ENCODE peak calls at places on chromosomes 1 and 21, in four cellular contexts. F is B cell, C is psoas muscle, G is AG04450. H is an unnamed sample.

GRCh38 chr1:91601554-91602322 is 101.1 kb downstream of the CDC7 start:
- DNase-seq in F (no peak), C (no peak), G (no peak), H (no peak)

GRCh38 chr1:196723325-196724185 is 51.1 kb upstream of the CFHR3 start:
- DNase-seq in F (no peak), C (no peak), G (no peak), H (peak; percentile 83)

GRCh38 chr1:77866296-77866695 is 22.1 kb upstream of the NEXN start:
- DNase-seq in F (no peak), C (no peak), G (no peak), H (no peak)

GRCh38 chr1:21397813-21398188 is 42.1 kb upstream of the NBPF3 start:
- DNase-seq in F (peak; percentile 24), C (no peak), G (no peak), H (no peak)

GRCh38 chr1:218804014-218804785 is 369.5 kb upstream of the LYPLAL1 start:
- DNase-seq in F (no peak), C (no peak), G (no peak), H (no peak)

GRCh38 chr1:241888232-241888631 is 40.2 kb downstream of the EXO1 start:
- DNase-seq in F (no peak), C (no peak), G (peak; percentile 21), H (no peak)

GRCh38 chr1:115465802-115466363 is 127.8 kb upstream of the NGF start:
- DNase-seq in F (no peak), C (no peak), G (no peak), H (no peak)

GRCh38 chr1:172753964-172754363 is 95.1 kb downstream of the FASLG start:
- DNase-seq in F (no peak), C (no peak), G (no peak), H (no peak)

GRCh38 chr1:234617135-234617985 is 7.4 kb upstream of the IRF2BP2 start:
- DNase-seq in F (no peak), C (no peak), G (no peak), H (no peak)

GRCh38 chr1:228283476-228284147 is 75.8 kb downstream of the OBSCN start:
- DNase-seq in F (no peak), C (peak; percentile 19), G (no peak), H (no peak)

GRCh38 chr1:170732262-170732595 is 68.3 kb downstream of the PRRX1 start:
- DNase-seq in F (no peak), C (no peak), G (no peak), H (no peak)

GRCh38 chr1:160830321-160831153 is 32.1 kb downstream of the CD244 start:
- DNase-seq in F (peak; percentile 79), C (no peak), G (no peak), H (peak; percentile 94)

GRCh38 chr1:221762121-221762520 is 20.2 kb upstream of the DUSP10 start:
- DNase-seq in F (no peak), C (no peak), G (no peak), H (no peak)

GRCh38 chr1:214360525-214361164 is 79.7 kb downstream of the SMYD2 start:
- DNase-seq in F (no peak), C (no peak), G (no peak), H (no peak)

GRCh38 chr1:207361910-207362309 is 40.4 kb downstream of the CD55 start:
- DNase-seq in F (no peak), C (no peak), G (no peak), H (no peak)

GRCh38 chr1:182600036-182600713 is 4.0 kb downstream of the RGS16 start:
- DNase-seq in F (no peak), C (no peak), G (no peak), H (no peak)

GRCh38 chr1:3174487-3175247 is 105.7 kb downstream of the PRDM16 start:
- DNase-seq in F (no peak), C (peak; percentile 35), G (no peak), H (peak; percentile 37)

GRCh38 chr1:6470132-6471085 is 4.4 kb upstream of the TNFRSF25 start:
- DNase-seq in F (no peak), C (no peak), G (no peak), H (no peak)

GRCh38 chr1:14108356-14109275 is 408.6 kb downstream of the PRDM2 start:
- DNase-seq in F (no peak), C (no peak), G (no peak), H (no peak)

GRCh38 chr1:228889289-228889688 is 154.0 kb downstream of the RHOU start:
- DNase-seq in F (no peak), C (no peak), G (no peak), H (no peak)

GRCh38 chr1:116721608-116722007 is 32.6 kb upstream of the CD2 start:
- DNase-seq in F (no peak), C (no peak), G (no peak), H (no peak)

GRCh38 chr1:180773210-180773865 is 139.4 kb upstream of the KIAA1614 start:
- DNase-seq in F (no peak), C (no peak), G (no peak), H (no peak)

GRCh38 chr21:45384656-45385548 is 20.1 kb upstream of the COL18A1 start:
- DNase-seq in F (no peak), C (peak; percentile 6), G (no peak), H (no peak)

GRCh38 chr1:87151500-87152421 is 176.9 kb upstream of the LMO4 start:
- DNase-seq in F (peak; percentile 50), C (peak; percentile 73), G (peak; percentile 20), H (peak; percentile 87)

GRCh38 chr21:41890355-41890754 is 11.2 kb upstream of the PRDM15 start:
- DNase-seq in F (no peak), C (no peak), G (no peak), H (no peak)

GRCh38 chr1:224766266-224766665 is 150.1 kb downstream of the CNIH3 start:
- DNase-seq in F (no peak), C (no peak), G (no peak), H (no peak)

GRCh38 chr1:236904874-236905741 is 99.1 kb downstream of the MT1HL1 start:
- DNase-seq in F (no peak), C (peak; percentile 19), G (peak; percentile 50), H (no peak)

GRCh38 chr1:223230161-223230881 is 87.3 kb upstream of the TLR5 start:
- DNase-seq in F (no peak), C (no peak), G (peak; percentile 71), H (no peak)

GRCh38 chr1:117613969-117614865 is 8.4 kb downstream of the TENT5C start:
- DNase-seq in F (no peak), C (no peak), G (no peak), H (no peak)

GRCh38 chr1:33237579-33237978 is 18.7 kb upstream of the ZNF362 start:
- DNase-seq in F (peak; percentile 24), C (no peak), G (no peak), H (no peak)

GRCh38 chr1:224357626-224358124 is 996 bp downstream of the CNIH4 start:
- DNase-seq in F (no peak), C (no peak), G (no peak), H (no peak)

GRCh38 chr21:45891388-45892155 is 90.0 kb upstream of the COL6A1 start:
- DNase-seq in F (no peak), C (peak; percentile 8), G (no peak), H (no peak)

GRCh38 chr1:156134716-156135435 is 18.5 kb upstream of the SEMA4A start:
- DNase-seq in F (no peak), C (no peak), G (no peak), H (no peak)

GRCh38 chr1:198771562-198772153 is 132.8 kb downstream of the PTPRC start:
- DNase-seq in F (peak; percentile 41), C (no peak), G (peak; percentile 27), H (peak; percentile 42)

GRCh38 chr1:183472488-183473285 is at the start of gene SMG7:
- DNase-seq in F (no peak), C (peak; percentile 60), G (no peak), H (peak; percentile 49)

GRCh38 chr21:44898851-44899767 is 21.6 kb downstream of the ITGB2 start:
- DNase-seq in F (no peak), C (peak; percentile 7), G (no peak), H (no peak)

GRCh38 chr1:151948506-151948905 is 39.2 kb upstream of the THEM4 start:
- DNase-seq in F (no peak), C (no peak), G (no peak), H (no peak)

GRCh38 chr1:93111561-93111960 is 32.5 kb downstream of the MTF2 start:
- DNase-seq in F (no peak), C (no peak), G (no peak), H (no peak)

GRCh38 chr1:93111065-93111464 is 32.0 kb downstream of the MTF2 start:
- DNase-seq in F (no peak), C (no peak), G (no peak), H (no peak)

GRCh38 chr1:93107395-93107794 is 28.3 kb downstream of the MTF2 start:
- DNase-seq in F (no peak), C (no peak), G (no peak), H (no peak)

GRCh38 chr1:93109578-93109977 is 30.5 kb downstream of the MTF2 start:
- DNase-seq in F (no peak), C (no peak), G (no peak), H (no peak)

GRCh38 chr1:93108335-93108734 is 29.3 kb downstream of the MTF2 start:
- DNase-seq in F (no peak), C (no peak), G (no peak), H (no peak)
- TF ChIP-seq CTCF in F (no peak), C (no peak), G (no peak), H (no peak)

DNA sequence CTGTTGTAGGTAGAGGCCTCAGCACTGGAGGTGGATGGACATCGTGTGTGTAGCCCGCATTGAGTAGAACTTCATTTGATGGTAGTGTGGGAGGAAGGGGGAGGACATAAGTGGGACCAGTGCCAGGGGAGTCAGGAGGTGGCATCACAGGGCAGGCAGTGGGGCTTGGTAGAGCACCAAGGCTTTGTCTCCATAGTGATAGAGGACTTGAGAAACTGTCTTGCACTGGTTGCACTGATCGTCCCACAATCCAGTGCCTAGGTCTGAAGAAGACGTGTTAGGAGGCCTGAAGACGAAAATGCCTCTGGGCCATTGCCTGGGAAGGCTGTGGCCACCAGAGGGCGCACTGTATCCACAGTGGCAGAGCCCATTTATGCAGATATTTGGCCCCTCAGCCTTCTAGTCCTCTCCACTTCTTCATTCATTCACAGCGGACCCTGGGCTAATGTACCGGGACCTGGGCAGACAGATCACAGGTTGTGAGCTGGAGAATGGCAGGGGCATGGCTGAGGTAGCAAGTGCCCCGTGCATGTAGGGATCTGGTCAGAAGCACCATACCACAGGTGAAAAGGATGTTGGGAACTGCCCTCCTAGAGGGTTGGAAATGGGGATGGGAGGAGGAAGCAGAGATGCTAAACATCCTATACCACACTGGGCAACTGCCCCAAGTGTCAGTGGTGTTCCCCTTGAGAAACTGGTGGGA is 95.4 kb downstream of the PIK3R3 start:
- DNase-seq in F (peak; percentile 90), C (peak; percentile 87), G (peak; percentile 59), H (peak; percentile 90)
- TF ChIP-seq CTCF in F (peak; percentile 98), C (peak; percentile 98), G (peak; percentile 99), H (peak; percentile 95)

GRCh38 chr1:26694185-26694572 is 1.6 kb upstream of the ARID1A start:
- DNase-seq in F (no peak), C (no peak), G (no peak), H (no peak)
- TF ChIP-seq CTCF in F (no peak), C (no peak), G (no peak), H (no peak)

GRCh38 chr1:54273092-54273836 is 73.3 kb downstream of the MRPL37 start:
- DNase-seq in F (no peak), C (peak; percentile 78), G (peak; percentile 83), H (peak; percentile 67)
- TF ChIP-seq CTCF in F (no peak), C (peak; percentile 57), G (peak; percentile 84), H (peak; percentile 60)

GRCh38 chr1:89780721-89781120 is 40.1 kb upstream of the LRRC8D start:
- DNase-seq in F (no peak), C (no peak), G (no peak), H (peak; percentile 10)
- TF ChIP-seq CTCF in F (peak; percentile 35), C (peak; percentile 4), G (peak; percentile 57), H (peak; percentile 26)

H was measured in Calu3.